ENCODE peak calls at places on chromosomes 1 and 21, in seven cellular contexts. One of them, this sample, is unnamed.

GRCh38 chr1:227948493-227949260 is 945 bp upstream of the WNT9A start:
- DNase-seq in cardiac muscle cell: no peak
- DNase-seq in hepatocyte: no peak
- DNase-seq in aorta: peak; percentile 51
- DNase-seq in RWPE1: peak; percentile 18
- DNase-seq in tibial nerve: no peak
- DNase-seq in CD4-positive, alpha-beta T cell: no peak
- DNase-seq in this sample: no peak

GRCh38 chr21:42642219-42642745 is 11.1 kb upstream of the PDE9A start:
- DNase-seq in cardiac muscle cell: no peak
- DNase-seq in RWPE1: no peak
- DNase-seq in CD4-positive, alpha-beta T cell: no peak
- DNase-seq in aorta: peak; percentile 49
- DNase-seq in hepatocyte: no peak
- DNase-seq in tibial nerve: no peak
- DNase-seq in this sample: no peak

GRCh38 chr1:91745649-91746383 is 140.1 kb downstream of the TGFBR3 start:
- DNase-seq in tibial nerve: no peak
- DNase-seq in cardiac muscle cell: no peak
- DNase-seq in RWPE1: peak; percentile 62
- DNase-seq in aorta: no peak
- DNase-seq in CD4-positive, alpha-beta T cell: no peak
- DNase-seq in hepatocyte: no peak
- DNase-seq in this sample: no peak

GRCh38 chr21:42833439-42833815 is 45.9 kb downstream of the WDR4 start:
- DNase-seq in tibial nerve: no peak
- DNase-seq in aorta: no peak
- DNase-seq in CD4-positive, alpha-beta T cell: peak; percentile 56
- DNase-seq in RWPE1: no peak
- DNase-seq in hepatocyte: peak; percentile 55
- DNase-seq in cardiac muscle cell: peak; percentile 32
- DNase-seq in this sample: no peak

GRCh38 chr1:70583522-70583921 is 172.5 kb downstream of the CTH start:
- DNase-seq in cardiac muscle cell: no peak
- DNase-seq in hepatocyte: no peak
- DNase-seq in CD4-positive, alpha-beta T cell: no peak
- DNase-seq in RWPE1: no peak
- DNase-seq in tibial nerve: no peak
- DNase-seq in aorta: no peak
- DNase-seq in this sample: no peak

GRCh38 chr1:200535605-200536004 is 84.9 kb downstream of the KIF14 start:
- DNase-seq in aorta: no peak
- DNase-seq in hepatocyte: no peak
- DNase-seq in RWPE1: peak; percentile 92
- DNase-seq in CD4-positive, alpha-beta T cell: no peak
- DNase-seq in tibial nerve: no peak
- DNase-seq in cardiac muscle cell: no peak
- DNase-seq in this sample: no peak

GRCh38 chr1:15758537-15758936 is at the start of gene FBLIM1:
- DNase-seq in tibial nerve: no peak
- DNase-seq in CD4-positive, alpha-beta T cell: no peak
- DNase-seq in aorta: peak; percentile 89
- DNase-seq in hepatocyte: peak; percentile 86
- DNase-seq in RWPE1: peak; percentile 48
- DNase-seq in cardiac muscle cell: peak; percentile 83
- DNase-seq in this sample: no peak

GRCh38 chr1:210565316-210565715 is 236.6 kb downstream of the HHAT start:
- DNase-seq in hepatocyte: no peak
- DNase-seq in CD4-positive, alpha-beta T cell: no peak
- DNase-seq in tibial nerve: no peak
- DNase-seq in cardiac muscle cell: no peak
- DNase-seq in aorta: no peak
- DNase-seq in RWPE1: no peak
- DNase-seq in this sample: no peak

GRCh38 chr1:12177999-12178441 is 11.2 kb downstream of the TNFRSF1B start:
- DNase-seq in RWPE1: no peak
- DNase-seq in aorta: peak; percentile 92
- DNase-seq in hepatocyte: peak; percentile 67
- DNase-seq in tibial nerve: no peak
- DNase-seq in cardiac muscle cell: no peak
- DNase-seq in CD4-positive, alpha-beta T cell: peak; percentile 97
- DNase-seq in this sample: no peak

GRCh38 chr1:150148834-150149489 is 754 bp upstream of the PLEKHO1 start:
- DNase-seq in hepatocyte: no peak
- DNase-seq in aorta: no peak
- DNase-seq in tibial nerve: no peak
- DNase-seq in RWPE1: no peak
- DNase-seq in CD4-positive, alpha-beta T cell: no peak
- DNase-seq in cardiac muscle cell: no peak
- DNase-seq in this sample: no peak

GRCh38 chr1:113140588-113141446 is 67.8 kb downstream of the LRIG2 start:
- DNase-seq in cardiac muscle cell: peak; percentile 75
- DNase-seq in RWPE1: peak; percentile 75
- DNase-seq in hepatocyte: peak; percentile 83
- DNase-seq in CD4-positive, alpha-beta T cell: peak; percentile 46
- DNase-seq in tibial nerve: peak; percentile 45
- DNase-seq in aorta: no peak
- DNase-seq in this sample: no peak

GRCh38 chr21:24428539-24429186 is 1178.6 kb downstream of the MRPL39 start:
- DNase-seq in CD4-positive, alpha-beta T cell: no peak
- DNase-seq in aorta: no peak
- DNase-seq in hepatocyte: no peak
- DNase-seq in RWPE1: no peak
- DNase-seq in tibial nerve: no peak
- DNase-seq in cardiac muscle cell: no peak
- DNase-seq in this sample: no peak

GRCh38 chr1:200037904-200038644 is 10.6 kb downstream of the NR5A2 start:
- DNase-seq in CD4-positive, alpha-beta T cell: no peak
- DNase-seq in cardiac muscle cell: no peak
- DNase-seq in hepatocyte: no peak
- DNase-seq in RWPE1: no peak
- DNase-seq in aorta: no peak
- DNase-seq in tibial nerve: no peak
- DNase-seq in this sample: no peak

GRCh38 chr1:119873166-119874025 is 22.9 kb downstream of the ADAM30 start:
- DNase-seq in hepatocyte: no peak
- DNase-seq in aorta: no peak
- DNase-seq in RWPE1: no peak
- DNase-seq in CD4-positive, alpha-beta T cell: no peak
- DNase-seq in tibial nerve: no peak
- DNase-seq in cardiac muscle cell: peak; percentile 47
- DNase-seq in this sample: no peak

DNA sequence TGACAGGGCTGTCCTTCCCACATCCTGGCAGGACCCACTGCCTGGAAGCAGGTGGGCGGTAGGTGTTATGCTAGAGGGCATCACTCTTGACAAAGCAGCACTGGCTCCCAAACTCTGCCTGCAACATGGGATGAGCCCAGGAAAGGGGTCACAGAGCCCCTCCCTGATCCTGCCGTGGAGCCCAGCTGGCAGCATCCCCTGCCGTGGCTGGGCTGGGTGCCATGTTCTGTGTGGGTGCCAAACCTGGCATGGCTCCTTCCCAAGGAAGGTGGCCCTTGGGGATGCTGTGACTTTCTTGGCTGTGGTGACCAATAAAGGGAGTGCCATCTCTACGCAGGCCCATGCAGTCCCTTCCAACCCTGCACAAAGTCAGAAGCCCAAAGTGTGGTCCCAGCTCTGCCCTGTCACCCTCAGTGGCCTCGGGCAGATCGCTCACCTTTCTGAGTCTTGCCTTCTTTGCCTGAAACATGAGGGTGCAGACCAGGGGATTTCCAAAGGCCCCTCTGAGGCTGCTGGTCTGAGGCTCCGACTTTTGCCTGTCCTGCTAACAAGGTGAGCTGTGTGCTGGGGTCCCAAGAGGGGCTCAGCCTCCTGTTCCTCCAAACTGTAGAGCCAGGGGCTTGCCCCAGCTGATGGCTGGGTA is 6.0 kb downstream of the CDK18 start:
- DNase-seq in CD4-positive, alpha-beta T cell: no peak
- DNase-seq in RWPE1: no peak
- DNase-seq in cardiac muscle cell: no peak
- DNase-seq in aorta: no peak
- DNase-seq in hepatocyte: no peak
- DNase-seq in tibial nerve: no peak
- DNase-seq in this sample: no peak
- H3K27ac ChIP-seq in CD4-positive, alpha-beta T cell: no peak overlapping the region
- H3K27ac ChIP-seq in RWPE1: peak overlapping the region; percentile 60
- H3K27ac ChIP-seq in cardiac muscle cell: no peak overlapping the region
- H3K27ac ChIP-seq in aorta: peak overlapping the region; percentile 29
- H3K27ac ChIP-seq in hepatocyte: no peak overlapping the region
- H3K27ac ChIP-seq in tibial nerve: no peak overlapping the region
- H3K27ac ChIP-seq in this sample: peak overlapping the region; percentile 96

GRCh38 chr1:32181563-32181962 is 2.1 kb downstream of the TXLNA start:
- DNase-seq in tibial nerve: no peak
- DNase-seq in RWPE1: no peak
- DNase-seq in cardiac muscle cell: no peak
- DNase-seq in CD4-positive, alpha-beta T cell: no peak
- DNase-seq in hepatocyte: no peak
- DNase-seq in aorta: no peak
- DNase-seq in this sample: no peak

GRCh38 chr1:32182060-32182459 is 2.6 kb downstream of the TXLNA start:
- DNase-seq in RWPE1: no peak
- DNase-seq in tibial nerve: no peak
- DNase-seq in CD4-positive, alpha-beta T cell: no peak
- DNase-seq in cardiac muscle cell: no peak
- DNase-seq in aorta: no peak
- DNase-seq in hepatocyte: no peak
- DNase-seq in this sample: no peak

GRCh38 chr1:32179443-32180185 is at the start of gene TXLNA:
- DNase-seq in hepatocyte: peak; percentile 97
- DNase-seq in tibial nerve: peak; percentile 92
- DNase-seq in aorta: peak; percentile 98
- DNase-seq in RWPE1: peak; percentile 95
- DNase-seq in CD4-positive, alpha-beta T cell: peak; percentile 83
- DNase-seq in cardiac muscle cell: peak; percentile 94
- DNase-seq in this sample: peak; percentile 95

GRCh38 chr1:32180186-32181060 is 948 bp downstream of the TXLNA start:
- DNase-seq in cardiac muscle cell: peak; percentile 50
- DNase-seq in aorta: peak; percentile 88
- DNase-seq in hepatocyte: peak; percentile 71
- DNase-seq in tibial nerve: no peak
- DNase-seq in RWPE1: peak; percentile 51
- DNase-seq in CD4-positive, alpha-beta T cell: no peak
- DNase-seq in this sample: peak; percentile 9

DNA sequence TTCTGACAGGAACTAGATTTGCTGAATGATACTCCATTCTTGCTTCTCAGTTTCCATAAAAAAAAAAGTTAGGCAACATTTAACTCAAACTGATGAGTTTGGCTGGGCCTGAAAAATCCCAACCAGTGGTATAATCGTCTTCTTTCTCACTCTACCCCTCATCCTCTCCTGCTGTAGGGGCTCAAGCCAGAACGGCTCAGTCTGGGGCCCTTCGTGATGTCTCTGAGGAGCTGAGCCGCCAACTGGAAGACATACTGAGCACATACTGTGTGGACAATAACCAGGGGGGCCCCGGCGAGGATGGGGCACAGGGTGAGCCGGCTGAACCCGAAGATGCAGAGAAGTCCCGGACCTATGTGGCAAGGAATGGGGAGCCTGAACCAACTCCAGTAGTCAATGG is 1.6 kb downstream of the TXLNA start:
- DNase-seq in CD4-positive, alpha-beta T cell: no peak
- DNase-seq in RWPE1: no peak
- DNase-seq in tibial nerve: no peak
- DNase-seq in hepatocyte: no peak
- DNase-seq in cardiac muscle cell: no peak
- DNase-seq in aorta: no peak
- DNase-seq in this sample: no peak
- H3K27ac ChIP-seq in CD4-positive, alpha-beta T cell: no peak overlapping the region
- H3K27ac ChIP-seq in RWPE1: peak overlapping the region; percentile 98
- H3K27ac ChIP-seq in tibial nerve: peak overlapping the region; percentile 87
- H3K27ac ChIP-seq in hepatocyte: peak overlapping the region; percentile 100
- H3K27ac ChIP-seq in cardiac muscle cell: peak overlapping the region; percentile 91
- H3K27ac ChIP-seq in aorta: peak overlapping the region; percentile 5
- H3K27ac ChIP-seq in this sample: no peak overlapping the region

GRCh38 chr21:35395728-35396127 is 346.6 kb upstream of the RUNX1 start:
- DNase-seq in cardiac muscle cell: no peak
- DNase-seq in hepatocyte: no peak
- DNase-seq in aorta: no peak
- DNase-seq in CD4-positive, alpha-beta T cell: no peak
- DNase-seq in RWPE1: peak; percentile 65
- DNase-seq in tibial nerve: no peak
- DNase-seq in this sample: no peak
- H3K27ac ChIP-seq in cardiac muscle cell: no peak overlapping the region
- H3K27ac ChIP-seq in hepatocyte: no peak overlapping the region
- H3K27ac ChIP-seq in aorta: no peak overlapping the region
- H3K27ac ChIP-seq in CD4-positive, alpha-beta T cell: no peak overlapping the region
- H3K27ac ChIP-seq in RWPE1: peak overlapping the region; percentile 78
- H3K27ac ChIP-seq in tibial nerve: no peak overlapping the region
- H3K27ac ChIP-seq in this sample: no peak overlapping the region

DNA sequence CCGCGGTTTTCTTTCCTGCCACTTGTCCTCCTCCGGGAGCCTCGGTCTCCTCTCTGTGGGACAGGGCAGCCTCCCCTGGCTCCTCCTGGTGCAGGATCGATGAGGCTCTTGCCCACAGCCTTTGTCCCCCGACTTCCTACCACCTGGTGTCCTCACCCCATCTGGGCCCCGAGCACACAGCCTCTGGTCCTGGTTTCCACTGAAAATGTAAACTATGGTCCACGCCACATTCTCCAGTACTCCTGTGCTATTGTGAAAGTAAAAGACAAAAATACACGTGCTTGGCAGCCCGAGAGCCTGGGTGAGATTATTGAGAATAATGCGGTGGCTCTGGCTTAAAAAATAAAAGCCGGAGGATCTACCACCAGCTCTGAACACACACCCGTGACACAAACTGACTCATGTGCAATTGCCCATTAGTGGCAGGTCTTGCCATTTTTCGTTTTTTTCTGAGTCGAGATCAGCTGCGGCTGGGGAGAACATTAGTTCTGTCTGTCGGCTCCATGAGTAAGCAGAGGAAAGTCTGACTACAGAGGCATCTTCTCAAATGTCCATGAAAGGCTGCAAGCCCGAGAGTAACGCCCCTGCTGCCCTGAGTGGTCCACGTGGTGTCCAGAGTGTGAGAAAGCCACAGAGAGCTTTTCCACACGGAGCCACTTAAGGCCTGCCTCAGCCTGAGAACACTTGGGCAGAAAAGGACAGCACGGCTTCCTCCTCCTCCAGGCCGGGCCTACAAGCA is 5.7 kb upstream of the COL6A2 start:
- DNase-seq in tibial nerve: peak; percentile 61
- DNase-seq in CD4-positive, alpha-beta T cell: no peak
- DNase-seq in hepatocyte: peak; percentile 62
- DNase-seq in aorta: peak; percentile 92
- DNase-seq in cardiac muscle cell: no peak
- DNase-seq in RWPE1: no peak
- DNase-seq in this sample: no peak
- H3K27ac ChIP-seq in tibial nerve: peak overlapping the region; percentile 76
- H3K27ac ChIP-seq in CD4-positive, alpha-beta T cell: no peak overlapping the region
- H3K27ac ChIP-seq in hepatocyte: peak overlapping the region; percentile 93
- H3K27ac ChIP-seq in aorta: peak overlapping the region; percentile 94
- H3K27ac ChIP-seq in cardiac muscle cell: no peak overlapping the region
- H3K27ac ChIP-seq in RWPE1: no peak overlapping the region
- H3K27ac ChIP-seq in this sample: no peak overlapping the region

GRCh38 chr1:61687901-61688300 is 37.0 kb downstream of the TM2D1 start:
- DNase-seq in CD4-positive, alpha-beta T cell: no peak
- DNase-seq in hepatocyte: no peak
- DNase-seq in RWPE1: peak; percentile 17
- DNase-seq in aorta: no peak
- DNase-seq in cardiac muscle cell: no peak
- DNase-seq in tibial nerve: no peak
- DNase-seq in this sample: no peak

GRCh38 chr1:61692155-61692783 is 32.7 kb downstream of the TM2D1 start:
- DNase-seq in CD4-positive, alpha-beta T cell: no peak
- DNase-seq in cardiac muscle cell: no peak
- DNase-seq in tibial nerve: no peak
- DNase-seq in hepatocyte: no peak
- DNase-seq in aorta: no peak
- DNase-seq in RWPE1: no peak
- DNase-seq in this sample: no peak
- H3K27ac ChIP-seq in CD4-positive, alpha-beta T cell: no peak overlapping the region
- H3K27ac ChIP-seq in cardiac muscle cell: no peak overlapping the region
- H3K27ac ChIP-seq in tibial nerve: no peak overlapping the region
- H3K27ac ChIP-seq in hepatocyte: peak overlapping the region; percentile 33
- H3K27ac ChIP-seq in aorta: no peak overlapping the region
- H3K27ac ChIP-seq in RWPE1: no peak overlapping the region
- H3K27ac ChIP-seq in this sample: no peak overlapping the region